ENCODE peak calls at places on chromosomes 2 and 18, in five cellular contexts. L is H9, Q is psoas muscle, S is heart right ventricle, D is prostate gland. X is an unnamed sample.

GRCh38 chr2:178404380-178404767 is 46.6 kb downstream of the PRKRA start:
- DNase-seq in L (no peak), Q (peak; percentile 57), S (no peak), D (no peak), X (peak; percentile 55)

GRCh38 chr2:230205721-230206120 is 14.1 kb downstream of the SP110 start:
- DNase-seq in L (no peak), Q (no peak), S (no peak), D (no peak), X (no peak)

GRCh38 chr2:43184339-43184895 is 42.0 kb downstream of the ZFP36L2 start:
- DNase-seq in L (no peak), Q (no peak), S (no peak), D (no peak), X (no peak)

GRCh38 chr18:38047820-38048219 is 482.2 kb upstream of the CELF4 start:
- DNase-seq in L (no peak), Q (no peak), S (no peak), D (no peak), X (no peak)

GRCh38 chr2:19176977-19177376 is 181.4 kb downstream of the OSR1 start:
- DNase-seq in L (no peak), Q (no peak), S (no peak), D (no peak), X (no peak)

GRCh38 chr2:178449700-178450573 is 1.0 kb downstream of the PRKRA start:
- DNase-seq in L (no peak), Q (no peak), S (no peak), D (no peak), X (no peak)

GRCh38 chr18:74963820-74964446 is 245.0 kb downstream of the PTGR3 start:
- DNase-seq in L (peak; percentile 45), Q (no peak), S (no peak), D (no peak), X (peak; percentile 73)

GRCh38 chr2:160332318-160332717 is 132.2 kb upstream of the ITGB6 start:
- DNase-seq in L (no peak), Q (no peak), S (no peak), D (no peak), X (no peak)

GRCh38 chr18:70047931-70048603 is 100.4 kb upstream of the CD226 start:
- DNase-seq in L (no peak), Q (no peak), S (no peak), D (no peak), X (no peak)

GRCh38 chr18:57447154-57447621 is 12.0 kb downstream of the ONECUT2 start:
- DNase-seq in L (peak; percentile 84), Q (no peak), S (no peak), D (no peak), X (no peak)

GRCh38 chr2:105102963-105103421 is 65.1 kb downstream of the MRPS9 start:
- DNase-seq in L (peak; percentile 98), Q (no peak), S (no peak), D (no peak), X (no peak)

DNA sequence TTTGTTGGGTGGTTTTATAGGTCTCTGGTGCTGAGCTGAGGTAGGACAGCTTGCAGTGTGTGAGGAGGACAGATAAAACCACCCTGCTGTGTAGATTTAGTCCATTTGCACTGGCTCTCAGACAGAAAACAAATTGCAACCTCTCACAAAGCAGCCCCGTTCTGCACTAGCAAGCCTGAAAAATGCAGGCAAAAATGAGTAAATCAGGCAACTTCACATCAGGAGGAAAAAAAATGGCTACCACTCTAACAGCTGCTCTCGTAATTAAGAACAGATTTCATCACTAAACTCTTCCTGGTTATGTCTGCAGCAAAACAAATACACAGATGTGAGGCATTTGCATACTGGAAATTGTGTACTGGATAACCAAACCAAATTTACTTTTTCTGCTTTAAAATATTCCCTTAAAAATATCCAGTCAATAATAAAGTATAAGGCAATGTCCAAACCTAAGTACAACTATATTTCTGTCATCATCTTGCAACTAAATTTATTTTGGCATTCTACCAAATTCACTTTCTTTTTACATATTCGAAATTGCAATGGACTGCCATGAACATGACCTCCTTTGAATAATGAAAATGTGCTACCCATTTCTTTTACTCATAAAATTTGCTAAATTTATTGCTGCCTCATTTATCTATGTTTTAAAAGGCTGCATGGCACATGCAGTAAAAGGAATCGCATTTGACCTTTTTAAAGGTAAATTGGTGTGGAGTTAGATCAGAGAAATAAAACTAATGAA is 157.4 kb downstream of the AFF3 start:
- DNase-seq in L (no peak), Q (no peak), S (no peak), D (no peak), X (no peak)
- H3K27ac ChIP-seq in L (no peak overlapping the region), Q (no peak overlapping the region), S (no peak overlapping the region), D (no peak overlapping the region), X (no peak overlapping the region)

GRCh38 chr2:8544786-8545631 is 136.8 kb upstream of the ID2 start:
- DNase-seq in L (peak; percentile 41), Q (peak; percentile 82), S (peak; percentile 63), D (no peak), X (no peak)

GRCh38 chr2:8544168-8544785 is 137.6 kb upstream of the ID2 start:
- DNase-seq in L (peak; percentile 5), Q (no peak), S (no peak), D (no peak), X (no peak)

GRCh38 chr2:8542381-8543064 is 139.3 kb upstream of the ID2 start:
- DNase-seq in L (peak; percentile 12), Q (no peak), S (no peak), D (no peak), X (no peak)

GRCh38 chr2:8543065-8543411 is 138.8 kb upstream of the ID2 start:
- DNase-seq in L (peak; percentile 27), Q (no peak), S (no peak), D (no peak), X (no peak)

DNA sequence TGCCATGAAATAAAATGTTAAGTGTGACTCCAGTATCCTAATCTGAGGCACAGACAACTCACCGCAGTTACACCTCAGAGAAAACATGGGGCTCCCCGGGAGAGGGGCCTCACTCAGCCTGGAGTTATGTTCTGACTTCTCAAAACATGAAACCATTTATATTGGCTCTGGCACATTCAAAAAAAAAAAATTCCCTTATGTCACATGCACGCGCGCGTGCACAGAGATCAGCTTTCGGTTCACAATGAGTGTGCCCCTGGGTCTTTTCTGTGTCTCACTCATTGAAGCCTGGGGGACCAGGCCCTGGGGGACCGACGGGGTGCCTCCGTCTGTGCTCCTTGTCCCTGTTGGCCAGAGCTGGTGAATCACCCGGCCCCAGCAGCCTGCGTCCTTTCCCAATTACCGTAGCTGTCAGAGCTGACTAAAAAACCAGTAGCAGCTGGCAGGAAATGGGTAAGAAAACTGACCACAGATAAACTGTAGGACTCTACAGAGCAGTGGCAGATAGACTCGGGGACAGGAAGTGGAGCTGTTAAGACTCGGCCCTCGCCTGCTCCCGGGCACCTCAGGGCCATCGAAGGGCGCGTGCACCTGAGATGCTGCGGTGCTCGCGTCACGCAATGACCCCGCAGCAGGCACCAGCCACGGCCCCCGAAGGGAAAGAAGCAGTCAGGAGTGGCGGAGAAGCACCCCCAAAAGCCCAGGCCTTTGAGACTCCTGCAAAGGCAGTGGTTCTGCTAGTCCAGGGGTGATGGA is 138.3 kb upstream of the ID2 start:
- DNase-seq in L (peak; percentile 22), Q (peak; percentile 71), S (peak; percentile 55), D (no peak), X (no peak)
- H3K4me1 ChIP-seq in L (no peaks in the 10 kb centered on the region), Q (no peaks in the 10 kb centered on the region), S (peaks cover 9% of the 10 kb centered on the region), D (peaks cover 9% of the 10 kb centered on the region), X (no peaks in the 10 kb centered on the region)

GRCh38 chr2:144437636-144438035 is 82.3 kb downstream of the ZEB2 start:
- DNase-seq in L (no peak), Q (no peak), S (no peak), D (no peak), X (no peak)
- H3K27ac ChIP-seq in L (no peak overlapping the region), Q (no peak overlapping the region), S (no peak overlapping the region), D (no peak overlapping the region), X (no peak overlapping the region)

DNA sequence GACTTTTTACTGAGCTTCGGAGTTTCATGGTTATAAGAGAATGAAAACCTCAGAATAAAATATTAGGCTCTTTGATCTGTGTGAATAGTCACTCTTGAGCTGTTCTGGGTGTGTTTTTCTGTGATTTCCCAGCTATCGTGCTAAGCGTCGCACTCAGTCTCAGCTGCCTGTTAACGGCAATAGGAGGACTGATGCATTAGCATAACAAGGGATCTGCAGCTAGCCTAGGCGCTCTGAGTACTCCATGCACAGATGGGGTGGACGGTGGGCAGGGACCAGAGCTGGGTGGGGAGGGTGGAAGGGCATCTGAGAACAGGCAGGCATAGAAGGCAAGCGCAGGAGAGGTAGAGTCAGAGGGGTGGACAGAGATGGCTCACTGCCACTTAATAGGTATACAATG is 12.4 kb upstream of the PTPN4 start:
- DNase-seq in L (no peak), Q (no peak), S (no peak), D (no peak), X (no peak)
- H3K4me1 ChIP-seq in L (peaks cover 2% of the 10 kb centered on the region), Q (peaks cover 4% of the 10 kb centered on the region), S (no peaks in the 10 kb centered on the region), D (no peaks in the 10 kb centered on the region), X (no peaks in the 10 kb centered on the region)

GRCh38 chr18:2894131-2894840 is 47.5 kb downstream of the EMILIN2 start:
- DNase-seq in L (no peak), Q (no peak), S (peak; percentile 63), D (no peak), X (no peak)
- H3K27ac ChIP-seq in L (no peak overlapping the region), Q (no peak overlapping the region), S (peak overlapping the region; percentile 52), D (no peak overlapping the region), X (no peak overlapping the region)

DNA sequence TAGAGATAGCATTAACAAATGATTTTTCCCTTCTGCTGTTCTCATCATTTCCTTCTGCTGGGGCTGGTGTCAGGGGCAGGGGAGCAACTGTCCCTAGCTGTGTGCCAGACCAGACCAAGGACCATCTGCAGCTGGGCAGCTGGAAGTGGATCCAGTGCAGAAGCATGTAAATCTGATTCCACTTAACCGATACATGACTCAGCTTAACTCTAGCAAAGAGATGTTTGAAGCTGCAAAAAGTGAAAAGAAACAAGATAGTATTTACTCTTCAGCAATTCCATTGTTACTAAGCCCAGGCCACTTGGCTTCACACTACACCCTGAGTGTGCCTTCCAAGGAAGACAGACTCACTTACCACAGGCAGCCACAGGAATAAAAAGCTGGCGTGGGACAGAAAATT is 151.1 kb downstream of the GALNT1 start:
- DNase-seq in L (no peak), Q (no peak), S (no peak), D (no peak), X (no peak)
- H3K4me1 ChIP-seq in L (no peaks in the 10 kb centered on the region), Q (no peaks in the 10 kb centered on the region), S (no peaks in the 10 kb centered on the region), D (no peaks in the 10 kb centered on the region), X (no peaks in the 10 kb centered on the region)

GRCh38 chr2:234587341-234588053 is 90.6 kb upstream of the ARL4C start:
- DNase-seq in L (no peak), Q (no peak), S (no peak), D (no peak), X (no peak)
- H3K27ac ChIP-seq in L (no peak overlapping the region), Q (no peak overlapping the region), S (no peak overlapping the region), D (no peak overlapping the region), X (no peak overlapping the region)

DNA sequence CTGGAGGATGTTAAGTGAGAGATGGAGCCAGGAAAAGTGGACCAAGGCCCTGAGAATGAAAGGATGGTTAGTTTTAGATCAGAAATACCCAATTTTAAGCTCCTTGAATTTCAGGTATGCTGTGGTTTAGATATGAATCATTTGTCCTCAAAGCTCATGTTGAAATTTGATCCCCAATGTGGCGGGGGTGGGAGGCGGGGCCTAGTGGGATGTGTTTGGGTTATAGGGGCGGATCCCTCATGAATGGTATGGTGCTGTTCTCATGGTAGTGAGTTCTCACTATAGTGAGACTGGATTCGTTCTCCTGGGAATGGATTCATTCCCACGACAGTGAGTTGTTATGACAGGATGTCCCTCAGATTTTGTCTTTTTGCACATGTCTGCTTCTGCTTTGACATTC is 11.4 kb downstream of the MYO5B start:
- DNase-seq in L (peak; percentile 42), Q (no peak), S (no peak), D (no peak), X (no peak)
- H3K4me1 ChIP-seq in L (no peaks in the 10 kb centered on the region), Q (no peaks in the 10 kb centered on the region), S (no peaks in the 10 kb centered on the region), D (no peaks in the 10 kb centered on the region), X (no peaks in the 10 kb centered on the region)

X was measured in Panc1.